ENCODE peak calls at places on chromosome 3, in six cellular contexts. B is psoas muscle, F is cardiac muscle cell, M is body of pancreas, C is right atrium auricular region, O is upper lobe of right lung. H is an unnamed sample.

GRCh38 chr3:171383206-171384018 is 76.8 kb downstream of the TNIK start:
- DNase-seq in C (no peak), B (no peak), M (peak; percentile 27), O (no peak), F (peak; percentile 78), H (no peak)

GRCh38 chr3:160735801-160736200 is 20.2 kb upstream of the PPM1L start:
- DNase-seq in M (no peak), C (no peak), B (no peak), F (no peak), O (no peak), H (no peak)

GRCh38 chr3:111278961-111279360 is 207.3 kb downstream of the NECTIN3 start:
- DNase-seq in C (no peak), B (no peak), M (no peak), O (no peak), F (no peak), H (no peak)

GRCh38 chr3:133930341-133930933 is 34.8 kb upstream of the RAB6B start:
- DNase-seq in M (peak; percentile 30), C (peak; percentile 34), O (no peak), B (no peak), F (peak; percentile 89), H (no peak)

GRCh38 chr3:2711081-2711480 is 399.1 kb downstream of the IL5RA start:
- DNase-seq in F (no peak), O (no peak), C (no peak), B (no peak), M (no peak), H (no peak)

GRCh38 chr3:136819784-136820640 is 1.1 kb downstream of the SLC35G2 start:
- DNase-seq in F (peak; percentile 77), B (peak; percentile 59), C (peak; percentile 62), O (peak; percentile 72), M (peak; percentile 53), H (peak; percentile 34)

GRCh38 chr3:134079111-134079531 is 49.4 kb upstream of the SLCO2A1 start:
- DNase-seq in C (peak; percentile 48), F (peak; percentile 44), O (no peak), M (no peak), B (no peak), H (no peak)

GRCh38 chr3:171173732-171174131 is 147.2 kb upstream of the SLC2A2 start:
- DNase-seq in O (peak; percentile 64), F (no peak), M (peak; percentile 52), B (no peak), C (peak; percentile 66), H (no peak)

GRCh38 chr3:15206662-15207576 is 873 bp downstream of the CAPN7 start:
- DNase-seq in C (no peak), O (no peak), F (peak; percentile 38), B (peak; percentile 19), M (peak; percentile 71), H (peak; percentile 23)

GRCh38 chr3:99868438-99868723 is 50.7 kb downstream of the CMSS1 start:
- DNase-seq in C (no peak), O (no peak), M (no peak), B (no peak), F (no peak), H (no peak)

GRCh38 chr3:14265246-14265962 is 86.8 kb downstream of the LSM3 start:
- DNase-seq in M (no peak), B (no peak), O (no peak), F (peak; percentile 70), C (no peak), H (no peak)

GRCh38 chr3:48130321-48130881 is 57.8 kb downstream of the CDC25A start:
- DNase-seq in M (peak; percentile 55), O (peak; percentile 71), B (peak; percentile 69), C (peak; percentile 89), F (peak; percentile 95), H (no peak)

GRCh38 chr3:54936561-54936960 is 8.7 kb upstream of the LRTM1 start:
- DNase-seq in O (no peak), M (no peak), F (peak; percentile 57), C (no peak), B (no peak), H (no peak)

GRCh38 chr3:157061271-157061670 is 98.7 kb downstream of the CCNL1 start:
- DNase-seq in F (no peak), C (no peak), B (no peak), M (no peak), O (no peak), H (no peak)

GRCh38 chr3:59212128-59212764 is 162.4 kb upstream of the CFAP20DC start:
- DNase-seq in F (peak; percentile 61), M (peak; percentile 25), O (no peak), C (no peak), B (no peak), H (no peak)

GRCh38 chr3:16258892-16259291 is 5.9 kb downstream of the DPH3 start:
- DNase-seq in O (no peak), B (no peak), F (no peak), M (no peak), C (no peak), H (peak; percentile 19)

GRCh38 chr3:94049267-94049666 is 13.4 kb downstream of the DHFR2 start:
- DNase-seq in O (no peak), M (no peak), B (no peak), F (no peak), C (no peak), H (no peak)

GRCh38 chr3:89300976-89301375 is 193.6 kb downstream of the EPHA3 start:
- DNase-seq in B (no peak), M (no peak), F (no peak), O (no peak), C (no peak), H (no peak)

DNA sequence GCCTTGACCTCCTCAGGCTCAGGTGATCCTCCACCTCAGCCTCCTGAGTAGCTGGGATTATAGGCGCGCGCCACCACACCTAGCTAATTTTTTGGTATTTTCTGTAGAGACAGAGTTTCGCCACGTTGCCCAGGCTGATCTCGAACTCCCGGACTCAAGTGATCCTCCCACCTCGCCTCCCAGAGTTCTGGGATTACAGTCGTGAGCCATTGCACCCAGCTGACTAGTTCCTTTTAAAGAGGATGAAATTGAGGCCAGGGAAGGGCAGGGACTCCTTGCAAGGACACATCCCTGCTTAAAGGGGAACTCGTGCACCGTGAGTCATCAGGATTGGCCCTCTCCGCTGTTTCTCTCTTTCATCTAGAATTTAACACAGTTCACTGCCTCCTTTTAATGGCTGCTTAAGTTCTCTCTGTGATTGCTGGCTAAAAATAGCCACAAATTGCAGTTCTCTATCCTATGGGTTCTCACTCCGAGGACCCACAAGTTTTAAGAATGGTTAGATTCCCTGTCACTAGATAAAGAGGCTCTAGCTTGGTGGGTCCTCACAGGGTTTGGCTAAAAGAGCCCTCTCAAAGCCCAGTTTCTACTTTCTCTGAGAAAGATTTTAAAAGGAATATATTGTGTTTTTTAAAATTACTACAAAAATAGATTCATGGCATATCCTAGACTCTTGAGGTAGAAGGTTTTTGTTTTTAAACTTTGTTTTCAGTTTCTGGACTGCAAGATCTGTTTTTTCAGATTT is 1.4 kb downstream of the CRTAP start:
- DNase-seq in B (peak; percentile 78), O (peak; percentile 76), F (peak; percentile 88), M (peak; percentile 80), C (peak; percentile 92), H (no peak)
- H3K4me3 ChIP-seq in B (peak overlapping the region; percentile 89), O (peak overlapping the region; percentile 89), F (peak overlapping the region; percentile 90), M (no peak overlapping the region), C (peak overlapping the region; percentile 75), H (no peak overlapping the region)

GRCh38 chr3:103166890-103167289 is 732.1 kb downstream of the ZPLD1 start:
- DNase-seq in F (no peak), B (no peak), C (no peak), M (no peak), O (no peak), H (no peak)

GRCh38 chr3:103167850-103168249 is 733.0 kb downstream of the ZPLD1 start:
- DNase-seq in O (no peak), M (no peak), B (no peak), F (no peak), C (no peak), H (no peak)

GRCh38 chr3:103169289-103169688 is 734.5 kb downstream of the ZPLD1 start:
- DNase-seq in C (no peak), B (no peak), F (no peak), M (no peak), O (no peak), H (no peak)

GRCh38 chr3:103173940-103174339 is 739.1 kb downstream of the ZPLD1 start:
- DNase-seq in M (no peak), C (no peak), B (no peak), F (no peak), O (no peak), H (no peak)

DNA sequence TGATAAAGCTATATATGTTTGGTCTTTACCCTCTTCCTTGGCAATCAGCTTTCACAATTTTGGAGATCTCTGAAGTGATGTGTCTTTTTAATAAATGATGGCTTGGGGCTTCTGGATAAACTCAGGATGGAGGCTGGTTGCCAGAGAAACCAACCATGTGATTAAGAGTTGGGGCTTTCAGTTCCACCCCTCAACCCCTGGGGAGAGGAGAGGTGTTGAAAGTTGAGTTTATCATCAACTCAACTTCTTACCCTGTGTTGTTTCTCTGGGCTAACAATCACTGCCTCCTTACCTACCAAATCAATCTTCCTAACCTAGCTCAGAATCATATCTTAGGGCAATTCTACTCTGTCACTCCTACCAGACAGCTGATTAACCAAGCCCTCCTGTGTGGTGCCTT is 735.8 kb downstream of the ZPLD1 start:
- DNase-seq in M (no peak), F (no peak), C (no peak), B (no peak), O (no peak), H (no peak)
- H3K27ac ChIP-seq in M (no peak overlapping the region), F (no peak overlapping the region), C (no peak overlapping the region), B (no peak overlapping the region), O (no peak overlapping the region), H (no peak overlapping the region)

DNA sequence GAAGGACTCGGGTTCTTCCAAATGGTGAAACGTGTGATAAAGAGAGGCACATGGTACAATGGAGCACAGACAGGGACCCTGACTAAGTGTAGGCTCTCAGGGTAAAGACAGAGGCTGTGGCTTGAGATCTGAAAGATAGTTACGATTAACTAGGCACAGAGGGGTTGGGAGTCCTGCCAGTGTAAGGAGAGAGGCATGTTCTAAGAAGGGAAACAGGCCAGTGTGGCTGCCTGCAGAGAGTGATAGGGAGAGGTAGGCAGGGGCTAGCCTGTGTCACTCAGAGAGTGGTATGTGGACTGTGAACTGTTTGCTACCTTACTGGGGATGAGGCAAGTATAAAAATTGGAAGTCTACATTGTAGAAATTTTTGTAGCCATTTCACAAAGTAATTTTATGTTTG is 109.5 kb downstream of the PEX5L start:
- DNase-seq in B (no peak), M (no peak), C (no peak), O (no peak), F (no peak), H (no peak)
- H3K4me1 ChIP-seq in B (no peaks in the 10 kb centered on the region), M (no peaks in the 10 kb centered on the region), C (no peaks in the 10 kb centered on the region), O (no peaks in the 10 kb centered on the region), F (peaks cover 4% of the 10 kb centered on the region), H (no peaks in the 10 kb centered on the region)

GRCh38 chr3:50297896-50298725 is 1.1 kb downstream of the HYAL3 start:
- DNase-seq in C (no peak), F (no peak), M (peak; percentile 17), O (no peak), B (no peak), H (no peak)
- H3K4me3 ChIP-seq in C (peak overlapping the region; percentile 65), F (peak overlapping the region; percentile 54), M (no peak overlapping the region), O (peak overlapping the region; percentile 65), B (peak overlapping the region; percentile 76), H (peak overlapping the region; percentile 97)

DNA sequence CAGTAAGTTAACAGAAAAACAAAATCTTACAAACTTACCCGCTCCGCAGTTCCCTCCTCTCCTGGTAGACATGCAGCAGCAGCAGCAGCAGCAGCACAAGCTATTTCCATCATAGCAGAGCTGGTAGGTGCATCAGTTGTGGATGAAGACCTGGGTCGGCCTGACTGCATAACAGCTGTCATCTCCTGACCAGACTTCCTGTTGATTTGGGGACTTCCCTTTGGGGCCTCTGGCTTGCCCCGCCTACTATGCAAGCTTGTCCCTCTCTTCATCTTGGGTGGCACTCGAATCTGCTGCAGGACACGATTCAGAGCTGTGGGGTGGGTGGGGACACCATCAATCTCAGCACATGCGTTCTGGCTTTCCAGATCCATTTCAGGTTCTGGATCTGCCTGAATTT is 65.7 kb downstream of the TMCC1 start:
- DNase-seq in C (no peak), M (peak; percentile 21), B (no peak), F (no peak), O (no peak), H (peak; percentile 8)
- H3K27ac ChIP-seq in C (no peak overlapping the region), M (no peak overlapping the region), B (no peak overlapping the region), F (no peak overlapping the region), O (no peak overlapping the region), H (no peak overlapping the region)